ENCODE peak calls at places on chromosomes 1 and 21, in six cellular contexts. W is SK-N-SH, X is astrocyte, G is GM23248, B is neural progenitor cell, O is mammary epithelial cell. I is an unnamed sample.

GRCh38 chr21:17441370-17441769 is 71.5 kb upstream of the CXADR start:
- DNase-seq in W (no peak), X (peak), G (no peak), B (no peak), O (peak), I (no peak)

GRCh38 chr1:94310570-94311270 is 73.3 kb upstream of the ARHGAP29 start:
- DNase-seq in W (no peak), X (no peak), G (no peak), B (no peak), O (no peak), I (no peak)

GRCh38 chr21:14531927-14532326 is 14.2 kb downstream of the SAMSN1 start:
- DNase-seq in W (no peak), X (no peak), G (no peak), B (no peak), O (no peak), I (no peak)

GRCh38 chr1:228898582-228898992 is 163.3 kb downstream of the RHOU start:
- DNase-seq in W (no peak), X (no peak), G (no peak), B (no peak), O (no peak), I (peak)

GRCh38 chr21:42833439-42833815 is 45.9 kb downstream of the WDR4 start:
- DNase-seq in W (peak), X (no peak), G (no peak), B (peak), O (no peak), I (peak)

GRCh38 chr1:183272390-183272801 is 86.3 kb downstream of the LAMC2 start:
- DNase-seq in W (no peak), X (peak), G (peak), B (no peak), O (peak), I (no peak)

GRCh38 chr21:34886554-34887385 is 162.3 kb downstream of the RUNX1 start:
- DNase-seq in W (peak), X (no peak), G (peak), B (peak), O (no peak), I (peak)

GRCh38 chr1:161044908-161045748 is 649 bp downstream of the USF1 start:
- DNase-seq in W (peak), X (peak), G (peak), B (peak), O (peak), I (peak)

GRCh38 chr1:228751360-228752098 is 16.2 kb downstream of the RHOU start:
- DNase-seq in W (no peak), X (no peak), G (no peak), B (no peak), O (no peak), I (peak)

GRCh38 chr21:44849616-44850130 is 23.8 kb downstream of the PTTG1IP start:
- DNase-seq in W (no peak), X (no peak), G (no peak), B (no peak), O (no peak), I (no peak)

GRCh38 chr1:9275567-9276034 is 17.1 kb upstream of the SPSB1 start:
- DNase-seq in W (no peak), X (peak), G (peak), B (no peak), O (peak), I (peak)

GRCh38 chr1:175865041-175865766 is 121.8 kb upstream of the TNR start:
- DNase-seq in W (no peak), X (no peak), G (no peak), B (peak), O (no peak), I (no peak)

GRCh38 chr1:33925586-33925985 is 61.7 kb downstream of the HMGB4 start:
- DNase-seq in W (no peak), X (peak), G (no peak), B (no peak), O (no peak), I (no peak)

GRCh38 chr1:52059326-52059725 is 3.2 kb downstream of the BTF3L4 start:
- DNase-seq in W (no peak), X (peak), G (peak), B (no peak), O (peak), I (no peak)

GRCh38 chr1:68276448-68276847 is 44.1 kb upstream of the WLS start:
- DNase-seq in W (no peak), X (no peak), G (no peak), B (no peak), O (no peak), I (no peak)

GRCh38 chr1:193313354-193314140 is 127.1 kb upstream of the B3GALT2 start:
- DNase-seq in W (no peak), X (no peak), G (no peak), B (no peak), O (no peak), I (no peak)

GRCh38 chr1:89692601-89693503 is 59.9 kb downstream of the LRRC8C start:
- DNase-seq in W (peak), X (no peak), G (peak), B (no peak), O (no peak), I (peak)

GRCh38 chr1:89804646-89805237 is 16.1 kb upstream of the LRRC8D start:
- DNase-seq in W (peak), X (peak), G (peak), B (peak), O (peak), I (peak)

GRCh38 chr1:55822896-55823295 is 607.7 kb upstream of the USP24 start:
- DNase-seq in W (no peak), X (no peak), G (no peak), B (no peak), O (no peak), I (no peak)

GRCh38 chr1:175221548-175222175 is 29.1 kb upstream of the KIAA0040 start:
- DNase-seq in W (no peak), X (peak), G (peak), B (peak), O (peak), I (no peak)

GRCh38 chr1:62997849-62998248 is 213.9 kb downstream of the ATG4C start:
- DNase-seq in W (no peak), X (no peak), G (no peak), B (no peak), O (no peak), I (no peak)

DNA sequence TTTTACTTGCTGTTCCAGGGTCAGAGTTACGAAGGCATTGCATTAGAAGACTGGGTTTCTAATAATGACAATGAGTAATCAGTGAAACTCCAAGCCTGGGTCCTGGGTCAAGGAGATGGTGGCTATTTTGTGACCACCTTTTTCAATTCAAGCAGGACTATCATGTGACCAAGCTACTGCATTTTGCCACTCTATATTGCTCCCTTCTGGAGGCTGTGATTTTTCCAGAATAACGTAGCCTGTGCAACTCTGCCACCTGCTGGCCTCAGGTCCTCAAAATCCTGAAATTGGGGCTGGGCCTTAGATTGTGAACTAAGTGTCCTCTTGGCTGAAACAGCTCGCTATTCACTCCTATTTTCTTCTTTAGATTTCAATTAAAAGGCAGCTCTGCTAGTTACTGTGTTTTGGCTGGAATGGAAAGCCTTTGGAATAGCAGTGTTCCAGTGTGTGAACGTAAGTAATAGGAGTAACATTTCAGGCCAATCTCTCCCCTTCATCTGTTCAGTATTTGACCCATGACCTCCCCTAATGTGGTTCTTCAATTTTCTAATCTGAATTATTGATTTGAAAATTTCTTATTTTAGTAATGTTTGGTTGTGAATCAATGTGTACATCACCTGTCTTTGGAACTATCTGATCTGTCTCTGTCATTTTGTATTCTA is 52.9 kb upstream of the CD46 start:
- DNase-seq in W (peak), X (peak), G (peak), B (peak), O (peak), I (peak)
- H2AFZ ChIP-seq in W (no peak), X (no peak), G (no peak), B (peak), O (no peak), I (no peak)

DNA sequence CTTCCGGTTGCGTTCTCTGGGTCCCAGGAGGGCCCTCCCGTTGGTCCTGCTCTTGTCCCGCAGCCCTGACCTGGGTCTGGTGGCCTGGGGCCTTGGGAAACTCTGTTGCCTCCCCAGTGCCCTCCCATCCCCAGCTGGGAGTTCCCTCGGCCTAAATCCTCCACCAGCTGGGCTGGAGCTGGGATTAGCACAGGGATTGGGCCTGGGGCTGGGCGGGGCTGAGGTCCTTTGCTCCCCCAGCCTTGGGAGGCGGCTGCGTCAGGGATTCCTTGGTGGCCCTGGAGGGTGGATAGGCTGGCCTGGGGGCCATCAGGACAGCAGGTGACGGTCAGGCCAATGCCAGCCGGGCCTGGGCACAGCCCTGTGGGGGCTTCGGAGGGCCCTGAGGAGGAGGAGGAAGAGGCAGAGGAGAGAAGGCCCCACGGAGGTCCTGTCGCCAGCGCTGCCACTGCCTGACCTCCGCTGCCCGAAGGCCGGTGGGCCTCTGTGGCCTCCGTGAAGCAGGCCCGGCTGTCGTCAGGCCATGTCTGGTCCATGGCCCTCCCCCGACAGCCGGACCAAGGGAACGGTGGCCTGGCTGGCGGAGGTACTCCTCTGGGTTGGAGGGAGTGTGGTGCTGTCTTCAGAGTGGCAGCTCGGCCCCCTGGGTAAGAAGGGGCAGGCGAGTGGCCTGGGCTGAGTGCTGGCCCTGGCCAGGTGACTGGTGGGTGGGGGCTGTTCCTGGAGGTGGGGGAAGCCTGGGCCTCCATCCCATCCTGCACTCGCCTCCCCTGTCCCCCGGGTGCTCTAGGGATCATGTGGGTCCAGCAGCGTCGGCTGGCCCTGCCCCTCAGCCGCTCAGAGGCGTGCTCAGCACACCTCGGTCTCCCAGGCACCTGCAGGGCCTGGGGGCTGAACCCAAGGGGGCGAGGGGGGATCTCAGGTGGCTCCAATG is at the start of gene PLCH2:
- DNase-seq in W (no peak), X (no peak), G (no peak), B (peak), O (no peak), I (no peak)
- H3K9ac ChIP-seq in W (no peak), X (no peak), G (no peak), B (no peak), O (no peak), I (no peak)

GRCh38 chr1:54018635-54019034 is 649 bp upstream of the LDLRAD1 start:
- DNase-seq in W (no peak), X (no peak), G (no peak), B (no peak), O (no peak), I (no peak)
- H2AFZ ChIP-seq in W (no peak), X (no peak), G (no peak), B (no peak), O (no peak), I (no peak)

GRCh38 chr1:168372857-168373520 is 92.3 kb downstream of the TBX19 start:
- DNase-seq in W (no peak), X (no peak), G (no peak), B (no peak), O (no peak), I (no peak)

GRCh38 chr1:168372307-168372706 is 91.6 kb downstream of the TBX19 start:
- DNase-seq in W (no peak), X (no peak), G (no peak), B (no peak), O (no peak), I (no peak)

GRCh38 chr1:168368131-168368530 is 87.5 kb downstream of the TBX19 start:
- DNase-seq in W (no peak), X (no peak), G (no peak), B (no peak), O (peak), I (no peak)

GRCh38 chr1:168371477-168371876 is 90.8 kb downstream of the TBX19 start:
- DNase-seq in W (no peak), X (no peak), G (no peak), B (no peak), O (no peak), I (no peak)

DNA sequence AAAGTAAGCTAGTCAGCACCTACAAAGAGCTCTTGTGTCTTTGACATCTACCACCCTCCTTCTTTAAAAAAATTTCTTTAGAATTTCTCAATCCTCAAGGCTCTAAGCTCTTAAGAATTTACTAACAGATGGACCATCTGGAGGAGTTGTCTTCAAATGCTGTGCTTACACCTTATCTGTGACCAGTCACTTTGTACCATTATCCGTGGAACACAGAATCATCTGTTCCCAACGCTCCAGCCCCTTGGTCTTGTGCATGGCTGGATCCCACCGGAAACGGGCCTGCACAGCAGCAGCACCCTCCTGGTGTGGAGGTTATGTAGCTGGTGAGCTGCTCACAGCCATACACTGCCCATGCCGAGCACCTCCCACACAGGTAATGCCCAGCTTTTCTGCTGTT is 89.0 kb downstream of the TBX19 start:
- DNase-seq in W (no peak), X (no peak), G (no peak), B (no peak), O (no peak), I (no peak)
- H3K9ac ChIP-seq in W (no peak), X (no peak), G (no peak), B (no peak), O (no peak), I (no peak)

GRCh38 chr1:109282497-109282951 is 421 bp downstream of the PSRC1 start:
- DNase-seq in W (no peak), X (no peak), G (no peak), B (no peak), O (no peak), I (no peak)
- H2AFZ ChIP-seq in W (peak), X (peak), G (peak), B (peak), O (peak), I (peak)

GRCh38 chr1:15966081-15966955 is 9.6 kb downstream of the ZBTB17 start:
- DNase-seq in W (no peak), X (peak), G (peak), B (no peak), O (no peak), I (peak)
- H3K9ac ChIP-seq in W (peak), X (peak), G (peak), B (no peak), O (no peak), I (peak)

GRCh38 chr1:22888320-22889075 is 84.2 kb downstream of the LACTBL1 start:
- DNase-seq in W (no peak), X (peak), G (peak), B (no peak), O (no peak), I (no peak)
- H2AFZ ChIP-seq in W (no peak), X (no peak), G (no peak), B (no peak), O (no peak), I (no peak)

GRCh38 chr1:24150228-24151174 is 7.6 kb upstream of the IL22RA1 start:
- DNase-seq in W (peak), X (peak), G (peak), B (peak), O (peak), I (peak)

GRCh38 chr1:24151175-24151533 is 8.2 kb upstream of the IL22RA1 start:
- DNase-seq in W (no peak), X (no peak), G (no peak), B (peak), O (peak), I (peak)

GRCh38 chr1:24152631-24153494 is 9.9 kb upstream of the IL22RA1 start:
- DNase-seq in W (no peak), X (no peak), G (no peak), B (no peak), O (no peak), I (peak)

GRCh38 chr1:24147194-24147593 is 4.3 kb upstream of the IL22RA1 start:
- DNase-seq in W (no peak), X (no peak), G (no peak), B (no peak), O (no peak), I (no peak)

DNA sequence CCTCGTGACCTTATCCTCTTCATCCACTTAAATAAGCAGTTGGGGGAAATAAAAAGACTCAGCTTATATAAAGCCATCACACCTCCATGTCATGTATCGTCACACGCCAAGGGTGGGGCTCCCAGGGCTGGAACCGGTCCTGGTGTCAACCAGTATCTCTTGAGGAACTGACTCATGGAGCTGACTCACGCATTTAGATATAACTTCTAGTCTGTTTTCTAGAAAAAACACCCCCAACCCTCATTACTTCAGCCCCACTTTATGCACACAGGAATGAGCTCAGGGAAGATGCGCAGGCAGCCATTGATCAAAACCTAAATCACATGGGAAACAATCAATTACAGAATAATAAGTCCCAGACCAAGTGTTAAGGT is 6.9 kb upstream of the IL22RA1 start:
- DNase-seq in W (no peak), X (peak), G (peak), B (no peak), O (peak), I (no peak)
- H3K9ac ChIP-seq in W (peak), X (peak), G (peak), B (no peak), O (peak), I (no peak)